ENCODE peak calls at places on chromosomes 5 and 9, in nine cellular contexts. M is esophagus squamous epithelium, V is Caco-2, P is mammary epithelial cell, H is vagina, F is PC-3, U is MM.1S, S is endodermal cell, A is sigmoid colon. B is an unnamed sample.

GRCh38 chr5:99949969-99950524 is 585.1 kb upstream of the FAM174A start:
- DNase-seq in H (no peak), A (no peak), S (no peak), F (no peak), P (no peak), V (no peak), M (no peak), U (no peak), B (no peak)

GRCh38 chr5:143056792-143057579 is 286.8 kb downstream of the ARHGAP26 start:
- DNase-seq in U (no peak), V (no peak), P (no peak), H (no peak), A (no peak), M (no peak), F (no peak), S (no peak), B (no peak)

GRCh38 chr5:134432174-134432573 is 20.5 kb upstream of the CDKN2AIPNL start:
- DNase-seq in S (no peak), M (no peak), H (no peak), F (no peak), P (no peak), A (no peak), V (no peak), U (no peak), B (no peak)

GRCh38 chr5:56278267-56278826 is 45.2 kb upstream of the ANKRD55 start:
- DNase-seq in S (no peak), P (no peak), M (no peak), H (peak; percentile 72), A (no peak), U (no peak), F (no peak), V (peak; percentile 53), B (no peak)

GRCh38 chr9:27086818-27087680 is 22.0 kb upstream of the TEK start:
- DNase-seq in A (no peak), U (no peak), M (no peak), F (peak; percentile 7), P (no peak), H (no peak), V (no peak), S (no peak), B (no peak)

GRCh38 chr5:160747963-160748362 is 104.0 kb downstream of the ATP10B start:
- DNase-seq in H (no peak), A (no peak), F (no peak), U (peak; percentile 90), M (no peak), V (no peak), S (no peak), P (no peak), B (no peak)

GRCh38 chr9:84485539-84485938 is 145.0 kb upstream of the SLC28A3 start:
- DNase-seq in F (no peak), M (no peak), P (peak; percentile 66), S (no peak), U (no peak), V (no peak), H (no peak), A (no peak), B (no peak)

GRCh38 chr9:18297532-18297872 is 176.5 kb upstream of the ADAMTSL1 start:
- DNase-seq in U (peak; percentile 49), F (peak; percentile 37), P (no peak), H (no peak), S (peak; percentile 72), A (no peak), V (peak; percentile 14), M (no peak), B (no peak)

GRCh38 chr5:10329421-10329807 is 21.7 kb upstream of the CMBL start:
- DNase-seq in U (no peak), A (no peak), V (no peak), M (no peak), H (no peak), S (no peak), F (no peak), P (no peak), B (no peak)

GRCh38 chr5:150608991-150609390 is 31.5 kb upstream of the SYNPO start:
- DNase-seq in F (no peak), H (no peak), M (no peak), V (no peak), P (no peak), S (no peak), A (no peak), U (no peak), B (no peak)

GRCh38 chr5:150612905-150613670 is 27.4 kb upstream of the SYNPO start:
- DNase-seq in F (no peak), S (no peak), A (no peak), H (no peak), U (no peak), P (no peak), V (no peak), M (no peak), B (peak; percentile 63)

GRCh38 chr5:150609843-150610584 is 30.4 kb upstream of the SYNPO start:
- DNase-seq in H (no peak), P (no peak), S (no peak), U (no peak), V (peak; percentile 34), A (peak; percentile 82), F (no peak), M (no peak), B (peak; percentile 62)

GRCh38 chr5:150612405-150612804 is 28.1 kb upstream of the SYNPO start:
- DNase-seq in M (no peak), A (no peak), S (no peak), H (no peak), F (no peak), U (no peak), V (no peak), P (no peak), B (no peak)

DNA sequence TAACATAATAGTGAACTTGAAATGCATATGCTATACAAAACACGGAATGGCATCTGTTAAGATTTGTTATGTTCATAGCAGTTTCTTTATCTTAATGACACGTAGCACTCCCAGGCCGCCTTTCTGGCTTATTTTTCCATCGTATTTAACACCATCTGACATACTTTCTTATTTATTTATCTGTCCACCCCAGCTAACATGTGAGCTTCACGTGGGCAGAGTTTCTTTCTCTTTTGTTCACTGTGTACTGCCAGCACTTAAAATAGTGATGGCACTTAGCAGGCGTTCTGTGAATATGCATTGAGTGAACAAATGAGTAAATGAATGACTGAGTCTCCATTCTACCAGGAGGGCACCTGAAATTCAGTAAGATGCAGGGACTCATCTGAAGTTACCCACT is 29.4 kb upstream of the SYNPO start:
- DNase-seq in S (no peak), P (no peak), V (no peak), M (no peak), F (no peak), U (no peak), A (no peak), H (no peak), B (no peak)
- H3K4me1 ChIP-seq in S (peaks cover 17% of the 10 kb centered on the region), P (peaks cover 15% of the 10 kb centered on the region), V (peaks cover 23% of the 10 kb centered on the region), M (peaks cover 59% of the 10 kb centered on the region), F (no peaks in the 10 kb centered on the region), U (no peaks in the 10 kb centered on the region), A (no peaks in the 10 kb centered on the region), H (peaks cover 43% of the 10 kb centered on the region), B (peaks cover 46% of the 10 kb centered on the region)

DNA sequence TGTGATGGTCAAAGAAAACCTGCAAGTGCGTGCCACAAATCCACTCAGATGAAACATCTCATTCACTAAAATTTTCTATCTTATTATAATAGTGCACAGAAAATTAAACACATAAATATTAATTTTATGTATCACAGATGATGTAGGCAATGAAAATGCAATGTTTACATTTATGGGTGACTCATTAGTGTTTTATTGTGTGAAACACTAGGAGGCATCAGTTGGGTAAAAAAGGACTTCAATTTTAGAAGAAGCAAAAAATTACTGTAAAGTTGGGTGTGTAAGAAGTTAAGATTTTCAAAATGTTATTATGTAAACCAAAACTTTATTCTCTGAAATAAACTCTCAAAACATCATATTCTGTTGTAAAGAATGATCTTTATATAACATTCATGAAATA is 4.0 kb downstream of the MEF2C start:
- DNase-seq in P (no peak), F (peak; percentile 83), M (no peak), H (no peak), S (no peak), U (peak; percentile 45), A (no peak), V (no peak), B (no peak)
- H3K4me3 ChIP-seq in P (no peak overlapping the region), F (peak overlapping the region; percentile 37), M (peak overlapping the region; percentile 67), H (no peak overlapping the region), S (no peak overlapping the region), U (peak overlapping the region; percentile 79), A (no peak overlapping the region), V (no peak overlapping the region), B (no peak overlapping the region)

DNA sequence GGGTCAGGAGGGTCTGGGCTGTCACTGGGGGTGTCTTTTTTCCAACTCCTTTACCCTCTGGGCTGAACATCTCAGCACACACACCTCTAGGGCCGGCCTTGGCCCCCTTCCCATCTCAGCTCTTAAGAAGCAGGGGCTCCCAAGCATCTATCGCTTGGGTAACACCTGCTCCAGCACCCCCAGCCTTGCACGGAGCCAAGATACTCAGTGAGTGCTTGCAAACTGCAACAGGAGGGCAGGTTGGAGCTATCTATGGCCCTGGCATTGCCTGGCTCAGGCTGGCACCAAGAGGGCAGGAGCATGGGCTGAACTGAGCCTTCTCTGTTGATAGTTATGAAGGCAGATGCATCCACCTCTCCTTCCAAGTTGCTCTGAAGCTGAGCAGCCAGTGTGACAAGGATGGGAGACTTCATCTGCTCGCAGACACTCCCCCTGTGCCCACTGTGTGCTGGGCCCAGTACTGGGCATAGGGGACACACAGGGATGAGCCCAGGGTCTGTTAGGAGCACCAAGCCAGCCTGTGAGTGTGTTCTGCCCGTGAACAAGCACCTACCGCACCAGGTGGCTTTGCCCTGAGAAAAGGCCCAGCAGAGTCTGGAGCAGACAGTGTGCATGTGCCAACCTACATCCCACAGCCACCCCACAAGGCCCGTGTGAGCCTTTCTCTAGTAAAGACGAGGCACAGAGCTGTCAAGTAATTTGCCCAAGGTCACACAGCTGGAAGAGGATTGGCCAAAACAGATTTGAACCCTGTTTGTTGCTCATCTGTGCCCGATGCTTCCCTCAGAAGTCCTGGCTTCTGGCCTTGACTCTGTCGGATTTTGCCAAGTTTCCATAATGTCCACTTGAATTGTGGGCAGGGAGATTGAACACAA is 58.2 kb downstream of the PHF2 start:
- DNase-seq in V (no peak), U (no peak), A (peak; percentile 40), P (no peak), F (no peak), S (peak; percentile 35), M (no peak), H (peak; percentile 75), B (no peak)
- TF ChIP-seq CTCF in V (no peak), U (no peak), A (no peak), P (no peak), F (no peak), S (no peak), M (no peak), H (no peak), B (no peak)

GRCh38 chr5:62317810-62318209 is 11.8 kb downstream of the KIF2A start:
- DNase-seq in F (no peak), H (no peak), A (no peak), S (no peak), V (no peak), P (no peak), M (no peak), U (no peak), B (no peak)

GRCh38 chr5:62316110-62316509 is 10.1 kb downstream of the KIF2A start:
- DNase-seq in P (no peak), U (no peak), M (no peak), V (no peak), S (no peak), H (no peak), F (no peak), A (no peak), B (no peak)

GRCh38 chr5:62314431-62314830 is 8.4 kb downstream of the KIF2A start:
- DNase-seq in V (no peak), S (no peak), F (no peak), H (no peak), A (no peak), M (no peak), U (no peak), P (no peak), B (no peak)

GRCh38 chr5:62312674-62313073 is 6.7 kb downstream of the KIF2A start:
- DNase-seq in A (no peak), H (no peak), V (no peak), S (no peak), U (no peak), F (no peak), M (no peak), P (no peak), B (no peak)

GRCh38 chr5:62315376-62316049 is 9.5 kb downstream of the KIF2A start:
- DNase-seq in M (no peak), F (no peak), V (no peak), P (no peak), U (no peak), A (no peak), S (no peak), H (no peak), B (no peak)
- H3K4me1 ChIP-seq in M (peaks cover 15% of the 10 kb centered on the region), F (peaks cover 24% of the 10 kb centered on the region), V (peaks cover 8% of the 10 kb centered on the region), P (peaks cover 18% of the 10 kb centered on the region), U (no peaks in the 10 kb centered on the region), A (no peaks in the 10 kb centered on the region), S (no peaks in the 10 kb centered on the region), H (peaks cover 44% of the 10 kb centered on the region), B (peaks cover 4% of the 10 kb centered on the region)

B was measured in mucosa of descending colon.